ENCODE peak calls at places on chromosomes 13 and 19, in eight cellular contexts. One of them, this sample, is unnamed.
A peak's percentile ranks its signal among the peaks of the same experiment; 100 is the strongest.

GRCh38 chr13:22848539-22849052 is 332.2 kb upstream of the SGCG start:
- DNase-seq in dermis microvascular lymphatic vessel endothelial cell: no peak
- DNase-seq in HCEC 1CT: no peak
- DNase-seq in CD4-positive, alpha-beta T cell: no peak
- DNase-seq in CD8-positive, alpha-beta T cell: no peak
- DNase-seq in stimulated activated CD4-positive, alpha-beta T cell treated with anti-CD3 and anti-CD28 coated beads, Interleukin-2, amount 100 ng/mL, for 24 hours: no peak
- DNase-seq in activated T-cell treated with anti-CD3 and anti-CD28 coated beads for 48 hours: no peak
- DNase-seq in NCI-H1694 treated with DMSO at 0.1 percent for 48 hours: no peak
- DNase-seq in this sample: no peak

GRCh38 chr19:49858591-49858985 is 7.6 kb downstream of the PTOV1 start:
- DNase-seq in HCEC 1CT: no peak
- DNase-seq in CD4-positive, alpha-beta T cell: no peak
- DNase-seq in activated T-cell treated with anti-CD3 and anti-CD28 coated beads for 48 hours: no peak
- DNase-seq in NCI-H1694 treated with DMSO at 0.1 percent for 48 hours: no peak
- DNase-seq in CD8-positive, alpha-beta T cell: no peak
- DNase-seq in stimulated activated CD4-positive, alpha-beta T cell treated with anti-CD3 and anti-CD28 coated beads, Interleukin-2, amount 100 ng/mL, for 24 hours: no peak
- DNase-seq in dermis microvascular lymphatic vessel endothelial cell: no peak
- DNase-seq in this sample: no peak

GRCh38 chr13:20610006-20610405 is 43.0 kb downstream of the IFT88 start:
- DNase-seq in stimulated activated CD4-positive, alpha-beta T cell treated with anti-CD3 and anti-CD28 coated beads, Interleukin-2, amount 100 ng/mL, for 24 hours: no peak
- DNase-seq in HCEC 1CT: no peak
- DNase-seq in dermis microvascular lymphatic vessel endothelial cell: peak; percentile 5
- DNase-seq in CD8-positive, alpha-beta T cell: no peak
- DNase-seq in activated T-cell treated with anti-CD3 and anti-CD28 coated beads for 48 hours: no peak
- DNase-seq in CD4-positive, alpha-beta T cell: no peak
- DNase-seq in NCI-H1694 treated with DMSO at 0.1 percent for 48 hours: no peak
- DNase-seq in this sample: no peak

GRCh38 chr19:54481326-54481930 is 8.3 kb upstream of the CDC42EP5 start:
- DNase-seq in HCEC 1CT: peak; percentile 42
- DNase-seq in activated T-cell treated with anti-CD3 and anti-CD28 coated beads for 48 hours: no peak
- DNase-seq in NCI-H1694 treated with DMSO at 0.1 percent for 48 hours: peak; percentile 57
- DNase-seq in CD4-positive, alpha-beta T cell: no peak
- DNase-seq in CD8-positive, alpha-beta T cell: no peak
- DNase-seq in dermis microvascular lymphatic vessel endothelial cell: peak; percentile 57
- DNase-seq in stimulated activated CD4-positive, alpha-beta T cell treated with anti-CD3 and anti-CD28 coated beads, Interleukin-2, amount 100 ng/mL, for 24 hours: peak; percentile 39
- DNase-seq in this sample: no peak

GRCh38 chr19:33335446-33335845 is 33.1 kb upstream of the CEBPA start:
- DNase-seq in stimulated activated CD4-positive, alpha-beta T cell treated with anti-CD3 and anti-CD28 coated beads, Interleukin-2, amount 100 ng/mL, for 24 hours: no peak
- DNase-seq in dermis microvascular lymphatic vessel endothelial cell: no peak
- DNase-seq in CD4-positive, alpha-beta T cell: no peak
- DNase-seq in NCI-H1694 treated with DMSO at 0.1 percent for 48 hours: no peak
- DNase-seq in activated T-cell treated with anti-CD3 and anti-CD28 coated beads for 48 hours: no peak
- DNase-seq in HCEC 1CT: no peak
- DNase-seq in CD8-positive, alpha-beta T cell: no peak
- DNase-seq in this sample: no peak

GRCh38 chr13:48446454-48446853 is 33.5 kb upstream of the LPAR6 start:
- DNase-seq in NCI-H1694 treated with DMSO at 0.1 percent for 48 hours: no peak
- DNase-seq in stimulated activated CD4-positive, alpha-beta T cell treated with anti-CD3 and anti-CD28 coated beads, Interleukin-2, amount 100 ng/mL, for 24 hours: no peak
- DNase-seq in CD4-positive, alpha-beta T cell: no peak
- DNase-seq in HCEC 1CT: peak; percentile 86
- DNase-seq in dermis microvascular lymphatic vessel endothelial cell: peak; percentile 85
- DNase-seq in CD8-positive, alpha-beta T cell: no peak
- DNase-seq in activated T-cell treated with anti-CD3 and anti-CD28 coated beads for 48 hours: no peak
- DNase-seq in this sample: no peak

GRCh38 chr13:31431722-31432137 is 232.0 kb downstream of the B3GLCT start:
- DNase-seq in NCI-H1694 treated with DMSO at 0.1 percent for 48 hours: peak; percentile 11
- DNase-seq in dermis microvascular lymphatic vessel endothelial cell: peak; percentile 43
- DNase-seq in activated T-cell treated with anti-CD3 and anti-CD28 coated beads for 48 hours: peak; percentile 30
- DNase-seq in CD4-positive, alpha-beta T cell: peak; percentile 27
- DNase-seq in CD8-positive, alpha-beta T cell: no peak
- DNase-seq in stimulated activated CD4-positive, alpha-beta T cell treated with anti-CD3 and anti-CD28 coated beads, Interleukin-2, amount 100 ng/mL, for 24 hours: peak; percentile 65
- DNase-seq in HCEC 1CT: peak; percentile 10
- DNase-seq in this sample: peak; percentile 15

GRCh38 chr19:45960595-45961235 is 12.9 kb downstream of the NOVA2 start:
- DNase-seq in CD4-positive, alpha-beta T cell: no peak
- DNase-seq in CD8-positive, alpha-beta T cell: no peak
- DNase-seq in NCI-H1694 treated with DMSO at 0.1 percent for 48 hours: no peak
- DNase-seq in activated T-cell treated with anti-CD3 and anti-CD28 coated beads for 48 hours: no peak
- DNase-seq in dermis microvascular lymphatic vessel endothelial cell: no peak
- DNase-seq in stimulated activated CD4-positive, alpha-beta T cell treated with anti-CD3 and anti-CD28 coated beads, Interleukin-2, amount 100 ng/mL, for 24 hours: no peak
- DNase-seq in HCEC 1CT: no peak
- DNase-seq in this sample: no peak

GRCh38 chr13:27425151-27425917 is 915 bp downstream of the GTF3A start:
- DNase-seq in HCEC 1CT: peak; percentile 26
- DNase-seq in stimulated activated CD4-positive, alpha-beta T cell treated with anti-CD3 and anti-CD28 coated beads, Interleukin-2, amount 100 ng/mL, for 24 hours: peak; percentile 12
- DNase-seq in CD4-positive, alpha-beta T cell: peak; percentile 12
- DNase-seq in dermis microvascular lymphatic vessel endothelial cell: peak; percentile 15
- DNase-seq in NCI-H1694 treated with DMSO at 0.1 percent for 48 hours: no peak
- DNase-seq in CD8-positive, alpha-beta T cell: peak; percentile 32
- DNase-seq in activated T-cell treated with anti-CD3 and anti-CD28 coated beads for 48 hours: no peak
- DNase-seq in this sample: peak; percentile 19

GRCh38 chr19:49609499-49610092 is 18.6 kb downstream of the PRR12 start:
- DNase-seq in CD8-positive, alpha-beta T cell: no peak
- DNase-seq in HCEC 1CT: no peak
- DNase-seq in stimulated activated CD4-positive, alpha-beta T cell treated with anti-CD3 and anti-CD28 coated beads, Interleukin-2, amount 100 ng/mL, for 24 hours: no peak
- DNase-seq in CD4-positive, alpha-beta T cell: no peak
- DNase-seq in NCI-H1694 treated with DMSO at 0.1 percent for 48 hours: no peak
- DNase-seq in activated T-cell treated with anti-CD3 and anti-CD28 coated beads for 48 hours: no peak
- DNase-seq in dermis microvascular lymphatic vessel endothelial cell: no peak
- DNase-seq in this sample: no peak

GRCh38 chr19:38063921-38064320 is 156.9 kb downstream of the SIPA1L3 start:
- DNase-seq in CD4-positive, alpha-beta T cell: no peak
- DNase-seq in stimulated activated CD4-positive, alpha-beta T cell treated with anti-CD3 and anti-CD28 coated beads, Interleukin-2, amount 100 ng/mL, for 24 hours: no peak
- DNase-seq in HCEC 1CT: no peak
- DNase-seq in dermis microvascular lymphatic vessel endothelial cell: no peak
- DNase-seq in CD8-positive, alpha-beta T cell: no peak
- DNase-seq in NCI-H1694 treated with DMSO at 0.1 percent for 48 hours: no peak
- DNase-seq in activated T-cell treated with anti-CD3 and anti-CD28 coated beads for 48 hours: no peak
- DNase-seq in this sample: no peak

GRCh38 chr13:95652244-95652764 is 7.8 kb upstream of the DZIP1 start:
- DNase-seq in stimulated activated CD4-positive, alpha-beta T cell treated with anti-CD3 and anti-CD28 coated beads, Interleukin-2, amount 100 ng/mL, for 24 hours: no peak
- DNase-seq in CD8-positive, alpha-beta T cell: no peak
- DNase-seq in CD4-positive, alpha-beta T cell: no peak
- DNase-seq in NCI-H1694 treated with DMSO at 0.1 percent for 48 hours: no peak
- DNase-seq in activated T-cell treated with anti-CD3 and anti-CD28 coated beads for 48 hours: no peak
- DNase-seq in dermis microvascular lymphatic vessel endothelial cell: no peak
- DNase-seq in HCEC 1CT: no peak
- DNase-seq in this sample: no peak

GRCh38 chr13:42757678-42758420 is 23.5 kb upstream of the FAM216B start:
- DNase-seq in CD4-positive, alpha-beta T cell: no peak
- DNase-seq in dermis microvascular lymphatic vessel endothelial cell: no peak
- DNase-seq in activated T-cell treated with anti-CD3 and anti-CD28 coated beads for 48 hours: no peak
- DNase-seq in NCI-H1694 treated with DMSO at 0.1 percent for 48 hours: no peak
- DNase-seq in HCEC 1CT: no peak
- DNase-seq in stimulated activated CD4-positive, alpha-beta T cell treated with anti-CD3 and anti-CD28 coated beads, Interleukin-2, amount 100 ng/mL, for 24 hours: no peak
- DNase-seq in CD8-positive, alpha-beta T cell: no peak
- DNase-seq in this sample: no peak

GRCh38 chr19:29467824-29468401 is 57.9 kb upstream of the VSTM2B start:
- DNase-seq in dermis microvascular lymphatic vessel endothelial cell: no peak
- DNase-seq in CD8-positive, alpha-beta T cell: no peak
- DNase-seq in CD4-positive, alpha-beta T cell: no peak
- DNase-seq in stimulated activated CD4-positive, alpha-beta T cell treated with anti-CD3 and anti-CD28 coated beads, Interleukin-2, amount 100 ng/mL, for 24 hours: peak; percentile 19
- DNase-seq in NCI-H1694 treated with DMSO at 0.1 percent for 48 hours: no peak
- DNase-seq in HCEC 1CT: no peak
- DNase-seq in activated T-cell treated with anti-CD3 and anti-CD28 coated beads for 48 hours: no peak
- DNase-seq in this sample: no peak

GRCh38 chr13:60837806-60838205 is 440.8 kb downstream of the TDRD3 start:
- DNase-seq in stimulated activated CD4-positive, alpha-beta T cell treated with anti-CD3 and anti-CD28 coated beads, Interleukin-2, amount 100 ng/mL, for 24 hours: no peak
- DNase-seq in CD8-positive, alpha-beta T cell: no peak
- DNase-seq in HCEC 1CT: no peak
- DNase-seq in CD4-positive, alpha-beta T cell: no peak
- DNase-seq in activated T-cell treated with anti-CD3 and anti-CD28 coated beads for 48 hours: no peak
- DNase-seq in dermis microvascular lymphatic vessel endothelial cell: no peak
- DNase-seq in NCI-H1694 treated with DMSO at 0.1 percent for 48 hours: no peak
- DNase-seq in this sample: no peak

GRCh38 chr13:42146359-42146758 is 97.9 kb downstream of the DGKH start:
- DNase-seq in dermis microvascular lymphatic vessel endothelial cell: no peak
- DNase-seq in stimulated activated CD4-positive, alpha-beta T cell treated with anti-CD3 and anti-CD28 coated beads, Interleukin-2, amount 100 ng/mL, for 24 hours: no peak
- DNase-seq in CD4-positive, alpha-beta T cell: no peak
- DNase-seq in HCEC 1CT: no peak
- DNase-seq in activated T-cell treated with anti-CD3 and anti-CD28 coated beads for 48 hours: no peak
- DNase-seq in CD8-positive, alpha-beta T cell: no peak
- DNase-seq in NCI-H1694 treated with DMSO at 0.1 percent for 48 hours: no peak
- DNase-seq in this sample: no peak

GRCh38 chr13:84208251-84208650 is 326.0 kb upstream of the SLITRK1 start:
- DNase-seq in NCI-H1694 treated with DMSO at 0.1 percent for 48 hours: peak; percentile 8
- DNase-seq in HCEC 1CT: no peak
- DNase-seq in dermis microvascular lymphatic vessel endothelial cell: no peak
- DNase-seq in CD4-positive, alpha-beta T cell: no peak
- DNase-seq in stimulated activated CD4-positive, alpha-beta T cell treated with anti-CD3 and anti-CD28 coated beads, Interleukin-2, amount 100 ng/mL, for 24 hours: no peak
- DNase-seq in CD8-positive, alpha-beta T cell: no peak
- DNase-seq in activated T-cell treated with anti-CD3 and anti-CD28 coated beads for 48 hours: no peak
- DNase-seq in this sample: no peak

GRCh38 chr19:18763674-18764590 is 27.2 kb downstream of the COMP start:
- DNase-seq in CD4-positive, alpha-beta T cell: no peak
- DNase-seq in NCI-H1694 treated with DMSO at 0.1 percent for 48 hours: peak; percentile 71
- DNase-seq in dermis microvascular lymphatic vessel endothelial cell: peak; percentile 54
- DNase-seq in stimulated activated CD4-positive, alpha-beta T cell treated with anti-CD3 and anti-CD28 coated beads, Interleukin-2, amount 100 ng/mL, for 24 hours: no peak
- DNase-seq in HCEC 1CT: peak; percentile 57
- DNase-seq in activated T-cell treated with anti-CD3 and anti-CD28 coated beads for 48 hours: no peak
- DNase-seq in CD8-positive, alpha-beta T cell: no peak
- DNase-seq in this sample: no peak

GRCh38 chr19:9848761-9849160 is 13.6 kb downstream of the PIN1 start:
- DNase-seq in CD4-positive, alpha-beta T cell: no peak
- DNase-seq in dermis microvascular lymphatic vessel endothelial cell: no peak
- DNase-seq in stimulated activated CD4-positive, alpha-beta T cell treated with anti-CD3 and anti-CD28 coated beads, Interleukin-2, amount 100 ng/mL, for 24 hours: no peak
- DNase-seq in NCI-H1694 treated with DMSO at 0.1 percent for 48 hours: peak; percentile 53
- DNase-seq in activated T-cell treated with anti-CD3 and anti-CD28 coated beads for 48 hours: no peak
- DNase-seq in CD8-positive, alpha-beta T cell: no peak
- DNase-seq in HCEC 1CT: no peak
- DNase-seq in this sample: no peak

GRCh38 chr13:107838592-107839161 is 376.7 kb downstream of the LIG4 start:
- DNase-seq in dermis microvascular lymphatic vessel endothelial cell: no peak
- DNase-seq in stimulated activated CD4-positive, alpha-beta T cell treated with anti-CD3 and anti-CD28 coated beads, Interleukin-2, amount 100 ng/mL, for 24 hours: no peak
- DNase-seq in HCEC 1CT: no peak
- DNase-seq in CD4-positive, alpha-beta T cell: no peak
- DNase-seq in NCI-H1694 treated with DMSO at 0.1 percent for 48 hours: no peak
- DNase-seq in activated T-cell treated with anti-CD3 and anti-CD28 coated beads for 48 hours: no peak
- DNase-seq in CD8-positive, alpha-beta T cell: no peak
- DNase-seq in this sample: no peak

GRCh38 chr13:76848596-76848995 is 37.6 kb downstream of the KCTD12 start:
- DNase-seq in HCEC 1CT: peak; percentile 60
- DNase-seq in CD4-positive, alpha-beta T cell: no peak
- DNase-seq in NCI-H1694 treated with DMSO at 0.1 percent for 48 hours: peak; percentile 97
- DNase-seq in CD8-positive, alpha-beta T cell: no peak
- DNase-seq in activated T-cell treated with anti-CD3 and anti-CD28 coated beads for 48 hours: no peak
- DNase-seq in stimulated activated CD4-positive, alpha-beta T cell treated with anti-CD3 and anti-CD28 coated beads, Interleukin-2, amount 100 ng/mL, for 24 hours: no peak
- DNase-seq in dermis microvascular lymphatic vessel endothelial cell: no peak
- DNase-seq in this sample: no peak

GRCh38 chr13:45219123-45219891 is 18.5 kb upstream of the KCTD4 start:
- DNase-seq in activated T-cell treated with anti-CD3 and anti-CD28 coated beads for 48 hours: no peak
- DNase-seq in CD4-positive, alpha-beta T cell: no peak
- DNase-seq in stimulated activated CD4-positive, alpha-beta T cell treated with anti-CD3 and anti-CD28 coated beads, Interleukin-2, amount 100 ng/mL, for 24 hours: no peak
- DNase-seq in CD8-positive, alpha-beta T cell: no peak
- DNase-seq in HCEC 1CT: no peak
- DNase-seq in NCI-H1694 treated with DMSO at 0.1 percent for 48 hours: no peak
- DNase-seq in dermis microvascular lymphatic vessel endothelial cell: peak; percentile 41
- DNase-seq in this sample: no peak

GRCh38 chr19:49553451-49554271 is 25.9 kb downstream of the RCN3 start:
- DNase-seq in NCI-H1694 treated with DMSO at 0.1 percent for 48 hours: no peak
- DNase-seq in dermis microvascular lymphatic vessel endothelial cell: peak; percentile 80
- DNase-seq in HCEC 1CT: peak; percentile 42
- DNase-seq in stimulated activated CD4-positive, alpha-beta T cell treated with anti-CD3 and anti-CD28 coated beads, Interleukin-2, amount 100 ng/mL, for 24 hours: peak; percentile 65
- DNase-seq in CD4-positive, alpha-beta T cell: no peak
- DNase-seq in CD8-positive, alpha-beta T cell: peak; percentile 61
- DNase-seq in activated T-cell treated with anti-CD3 and anti-CD28 coated beads for 48 hours: no peak
- DNase-seq in this sample: no peak

GRCh38 chr13:111516712-111517640 is 196.5 kb downstream of the TEX29 start:
- DNase-seq in activated T-cell treated with anti-CD3 and anti-CD28 coated beads for 48 hours: no peak
- DNase-seq in CD8-positive, alpha-beta T cell: no peak
- DNase-seq in stimulated activated CD4-positive, alpha-beta T cell treated with anti-CD3 and anti-CD28 coated beads, Interleukin-2, amount 100 ng/mL, for 24 hours: no peak
- DNase-seq in HCEC 1CT: no peak
- DNase-seq in NCI-H1694 treated with DMSO at 0.1 percent for 48 hours: no peak
- DNase-seq in dermis microvascular lymphatic vessel endothelial cell: no peak
- DNase-seq in CD4-positive, alpha-beta T cell: no peak
- DNase-seq in this sample: no peak

GRCh38 chr19:3097442-3097871 is 3.3 kb downstream of the GNA11 start:
- DNase-seq in dermis microvascular lymphatic vessel endothelial cell: no peak
- DNase-seq in activated T-cell treated with anti-CD3 and anti-CD28 coated beads for 48 hours: no peak
- DNase-seq in stimulated activated CD4-positive, alpha-beta T cell treated with anti-CD3 and anti-CD28 coated beads, Interleukin-2, amount 100 ng/mL, for 24 hours: no peak
- DNase-seq in NCI-H1694 treated with DMSO at 0.1 percent for 48 hours: no peak
- DNase-seq in CD4-positive, alpha-beta T cell: no peak
- DNase-seq in CD8-positive, alpha-beta T cell: no peak
- DNase-seq in HCEC 1CT: no peak
- DNase-seq in this sample: no peak

GRCh38 chr19:42252365-42253244 is 2.3 kb downstream of the ERF start:
- DNase-seq in CD8-positive, alpha-beta T cell: no peak
- DNase-seq in CD4-positive, alpha-beta T cell: no peak
- DNase-seq in dermis microvascular lymphatic vessel endothelial cell: peak; percentile 28
- DNase-seq in NCI-H1694 treated with DMSO at 0.1 percent for 48 hours: no peak
- DNase-seq in stimulated activated CD4-positive, alpha-beta T cell treated with anti-CD3 and anti-CD28 coated beads, Interleukin-2, amount 100 ng/mL, for 24 hours: no peak
- DNase-seq in activated T-cell treated with anti-CD3 and anti-CD28 coated beads for 48 hours: no peak
- DNase-seq in HCEC 1CT: peak; percentile 49
- DNase-seq in this sample: no peak

GRCh38 chr13:46479691-46480090 is 73.3 kb upstream of the LRCH1 start:
- DNase-seq in stimulated activated CD4-positive, alpha-beta T cell treated with anti-CD3 and anti-CD28 coated beads, Interleukin-2, amount 100 ng/mL, for 24 hours: no peak
- DNase-seq in activated T-cell treated with anti-CD3 and anti-CD28 coated beads for 48 hours: no peak
- DNase-seq in dermis microvascular lymphatic vessel endothelial cell: no peak
- DNase-seq in HCEC 1CT: no peak
- DNase-seq in CD4-positive, alpha-beta T cell: no peak
- DNase-seq in CD8-positive, alpha-beta T cell: no peak
- DNase-seq in NCI-H1694 treated with DMSO at 0.1 percent for 48 hours: no peak
- DNase-seq in this sample: no peak

GRCh38 chr19:18119243-18120105 is 21.9 kb downstream of the MAST3 start:
- DNase-seq in CD8-positive, alpha-beta T cell: peak; percentile 75
- DNase-seq in HCEC 1CT: no peak
- DNase-seq in CD4-positive, alpha-beta T cell: peak; percentile 54
- DNase-seq in stimulated activated CD4-positive, alpha-beta T cell treated with anti-CD3 and anti-CD28 coated beads, Interleukin-2, amount 100 ng/mL, for 24 hours: peak; percentile 62
- DNase-seq in dermis microvascular lymphatic vessel endothelial cell: no peak
- DNase-seq in activated T-cell treated with anti-CD3 and anti-CD28 coated beads for 48 hours: no peak
- DNase-seq in NCI-H1694 treated with DMSO at 0.1 percent for 48 hours: no peak
- DNase-seq in this sample: peak; percentile 84

GRCh38 chr19:39479916-39480315 is 722 bp upstream of the TIMM50 start:
- DNase-seq in stimulated activated CD4-positive, alpha-beta T cell treated with anti-CD3 and anti-CD28 coated beads, Interleukin-2, amount 100 ng/mL, for 24 hours: no peak
- DNase-seq in CD4-positive, alpha-beta T cell: no peak
- DNase-seq in HCEC 1CT: no peak
- DNase-seq in CD8-positive, alpha-beta T cell: no peak
- DNase-seq in dermis microvascular lymphatic vessel endothelial cell: no peak
- DNase-seq in activated T-cell treated with anti-CD3 and anti-CD28 coated beads for 48 hours: no peak
- DNase-seq in NCI-H1694 treated with DMSO at 0.1 percent for 48 hours: no peak
- DNase-seq in this sample: no peak

GRCh38 chr13:113863511-113864302 is at the start of gene GAS6:
- DNase-seq in activated T-cell treated with anti-CD3 and anti-CD28 coated beads for 48 hours: no peak
- DNase-seq in NCI-H1694 treated with DMSO at 0.1 percent for 48 hours: no peak
- DNase-seq in CD8-positive, alpha-beta T cell: no peak
- DNase-seq in stimulated activated CD4-positive, alpha-beta T cell treated with anti-CD3 and anti-CD28 coated beads, Interleukin-2, amount 100 ng/mL, for 24 hours: peak; percentile 41
- DNase-seq in dermis microvascular lymphatic vessel endothelial cell: peak; percentile 43
- DNase-seq in HCEC 1CT: peak; percentile 55
- DNase-seq in CD4-positive, alpha-beta T cell: no peak
- DNase-seq in this sample: no peak

GRCh38 chr19:51690359-51691121 is 2.6 kb upstream of the SPACA6 start:
- DNase-seq in activated T-cell treated with anti-CD3 and anti-CD28 coated beads for 48 hours: peak; percentile 57
- DNase-seq in NCI-H1694 treated with DMSO at 0.1 percent for 48 hours: peak; percentile 28
- DNase-seq in stimulated activated CD4-positive, alpha-beta T cell treated with anti-CD3 and anti-CD28 coated beads, Interleukin-2, amount 100 ng/mL, for 24 hours: peak; percentile 73
- DNase-seq in CD4-positive, alpha-beta T cell: peak; percentile 53
- DNase-seq in CD8-positive, alpha-beta T cell: peak; percentile 53
- DNase-seq in HCEC 1CT: peak; percentile 48
- DNase-seq in dermis microvascular lymphatic vessel endothelial cell: peak; percentile 81
- DNase-seq in this sample: peak; percentile 75

GRCh38 chr19:10104665-10105221 is 1.4 kb upstream of the PPAN start:
- DNase-seq in CD4-positive, alpha-beta T cell: peak; percentile 66
- DNase-seq in stimulated activated CD4-positive, alpha-beta T cell treated with anti-CD3 and anti-CD28 coated beads, Interleukin-2, amount 100 ng/mL, for 24 hours: peak; percentile 74
- DNase-seq in CD8-positive, alpha-beta T cell: peak; percentile 89
- DNase-seq in HCEC 1CT: no peak
- DNase-seq in dermis microvascular lymphatic vessel endothelial cell: no peak
- DNase-seq in NCI-H1694 treated with DMSO at 0.1 percent for 48 hours: no peak
- DNase-seq in activated T-cell treated with anti-CD3 and anti-CD28 coated beads for 48 hours: peak; percentile 69
- DNase-seq in this sample: peak; percentile 80

GRCh38 chr19:19207637-19208582 is 3.8 kb upstream of the NCAN start:
- DNase-seq in dermis microvascular lymphatic vessel endothelial cell: no peak
- DNase-seq in NCI-H1694 treated with DMSO at 0.1 percent for 48 hours: no peak
- DNase-seq in HCEC 1CT: no peak
- DNase-seq in CD4-positive, alpha-beta T cell: no peak
- DNase-seq in activated T-cell treated with anti-CD3 and anti-CD28 coated beads for 48 hours: no peak
- DNase-seq in stimulated activated CD4-positive, alpha-beta T cell treated with anti-CD3 and anti-CD28 coated beads, Interleukin-2, amount 100 ng/mL, for 24 hours: no peak
- DNase-seq in CD8-positive, alpha-beta T cell: no peak
- DNase-seq in this sample: no peak

GRCh38 chr13:112376050-112376681 is at the start of gene SPACA7:
- DNase-seq in HCEC 1CT: no peak
- DNase-seq in activated T-cell treated with anti-CD3 and anti-CD28 coated beads for 48 hours: no peak
- DNase-seq in CD8-positive, alpha-beta T cell: no peak
- DNase-seq in CD4-positive, alpha-beta T cell: no peak
- DNase-seq in dermis microvascular lymphatic vessel endothelial cell: no peak
- DNase-seq in NCI-H1694 treated with DMSO at 0.1 percent for 48 hours: no peak
- DNase-seq in stimulated activated CD4-positive, alpha-beta T cell treated with anti-CD3 and anti-CD28 coated beads, Interleukin-2, amount 100 ng/mL, for 24 hours: no peak
- DNase-seq in this sample: no peak